ENCODE peak calls at places on chromosomes 11 and 22, in four cellular contexts. Z is H7; I is A549; A is stimulated activated CD4-positive, alpha-beta T cell treated with anti-CD3 and anti-CD28 coated beads, TNF-alpha, amount 100 ng/mL, for 24 hours. R is an unnamed sample.

GRCh38 chr11:105799263-105799662 is 189.4 kb downstream of the GRIA4 start:
- DNase-seq in Z (no peak), I (no peak), A (no peak), R (no peak)

GRCh38 chr11:83191491-83191890 is 2.0 kb upstream of the ANKRD42 start:
- DNase-seq in Z (no peak), I (no peak), A (no peak), R (no peak)

GRCh38 chr11:111522426-111522825 is 7.8 kb downstream of the HOATZ start:
- DNase-seq in Z (no peak), I (no peak), A (no peak), R (no peak)

GRCh38 chr11:83185767-83186166 is 7.7 kb upstream of the ANKRD42 start:
- DNase-seq in Z (no peak), I (no peak), A (no peak), R (no peak)

GRCh38 chr11:91394718-91395414 is 829.8 kb upstream of the FAT3 start:
- DNase-seq in Z (no peak), I (peak; percentile 85), A (no peak), R (no peak)

GRCh38 chr11:93051181-93051580 is 81.7 kb downstream of the MTNR1B start:
- DNase-seq in Z (no peak), I (no peak), A (no peak), R (no peak)

GRCh38 chr11:27227744-27228143 is 135.3 kb downstream of the CCDC34 start:
- DNase-seq in Z (no peak), I (no peak), A (no peak), R (no peak)

GRCh38 chr22:41491379-41492100 is 22.6 kb downstream of the ACO2 start:
- DNase-seq in Z (no peak), I (no peak), A (no peak), R (no peak)

R was measured in COLO829.